ENCODE peak calls at places on chromosomes 13 and 19, in nine cellular contexts. One of them, this sample, is unnamed.

GRCh38 chr13:49604570-49604969 is 19.2 kb upstream of the RCBTB1 start:
- DNase-seq in tibial artery: no peak
- DNase-seq in AG09319: no peak
- DNase-seq in neural progenitor cell: no peak
- DNase-seq in sigmoid colon: no peak
- DNase-seq in cardiac muscle cell: no peak
- DNase-seq in endothelial cell: no peak
- DNase-seq in psoas muscle: no peak
- DNase-seq in stomach: no peak
- DNase-seq in this sample: no peak

GRCh38 chr19:50486823-50487515 is 10.3 kb upstream of the GARIN5A start:
- DNase-seq in tibial artery: no peak
- DNase-seq in AG09319: no peak
- DNase-seq in neural progenitor cell: peak
- DNase-seq in sigmoid colon: no peak
- DNase-seq in cardiac muscle cell: peak
- DNase-seq in endothelial cell: no peak
- DNase-seq in psoas muscle: peak
- DNase-seq in stomach: no peak
- DNase-seq in this sample: peak

GRCh38 chr19:45781282-45782161 is 768 bp downstream of the DMPK start:
- DNase-seq in tibial artery: peak
- DNase-seq in AG09319: no peak
- DNase-seq in neural progenitor cell: no peak
- DNase-seq in sigmoid colon: peak
- DNase-seq in cardiac muscle cell: no peak
- DNase-seq in endothelial cell: no peak
- DNase-seq in psoas muscle: peak
- DNase-seq in stomach: peak
- DNase-seq in this sample: no peak

GRCh38 chr19:29598496-29598895 is 7.6 kb upstream of the POP4 start:
- DNase-seq in tibial artery: peak
- DNase-seq in AG09319: no peak
- DNase-seq in neural progenitor cell: no peak
- DNase-seq in sigmoid colon: no peak
- DNase-seq in cardiac muscle cell: no peak
- DNase-seq in endothelial cell: no peak
- DNase-seq in psoas muscle: no peak
- DNase-seq in stomach: no peak
- DNase-seq in this sample: peak

GRCh38 chr19:11041966-11042627 is 47.2 kb upstream of the LDLR start:
- DNase-seq in tibial artery: no peak
- DNase-seq in AG09319: no peak
- DNase-seq in neural progenitor cell: no peak
- DNase-seq in sigmoid colon: no peak
- DNase-seq in cardiac muscle cell: no peak
- DNase-seq in endothelial cell: no peak
- DNase-seq in psoas muscle: no peak
- DNase-seq in stomach: peak
- DNase-seq in this sample: no peak

GRCh38 chr13:83880275-83881027 is 1.8 kb downstream of the SLITRK1 start:
- DNase-seq in tibial artery: no peak
- DNase-seq in AG09319: no peak
- DNase-seq in neural progenitor cell: peak
- DNase-seq in sigmoid colon: no peak
- DNase-seq in cardiac muscle cell: no peak
- DNase-seq in endothelial cell: no peak
- DNase-seq in psoas muscle: no peak
- DNase-seq in stomach: no peak
- DNase-seq in this sample: no peak

GRCh38 chr19:55454787-55455243 is 6.6 kb downstream of the ISOC2 start:
- DNase-seq in tibial artery: no peak
- DNase-seq in AG09319: no peak
- DNase-seq in neural progenitor cell: peak
- DNase-seq in sigmoid colon: no peak
- DNase-seq in cardiac muscle cell: peak
- DNase-seq in endothelial cell: peak
- DNase-seq in psoas muscle: no peak
- DNase-seq in stomach: no peak
- DNase-seq in this sample: no peak

GRCh38 chr19:35501684-35502083 is 11.4 kb upstream of the KRTDAP start:
- DNase-seq in tibial artery: no peak
- DNase-seq in AG09319: no peak
- DNase-seq in neural progenitor cell: no peak
- DNase-seq in sigmoid colon: no peak
- DNase-seq in cardiac muscle cell: no peak
- DNase-seq in endothelial cell: no peak
- DNase-seq in psoas muscle: no peak
- DNase-seq in stomach: no peak
- DNase-seq in this sample: no peak

GRCh38 chr13:94063096-94063495 is 416.4 kb downstream of the DCT start:
- DNase-seq in tibial artery: no peak
- DNase-seq in AG09319: peak
- DNase-seq in neural progenitor cell: no peak
- DNase-seq in sigmoid colon: no peak
- DNase-seq in cardiac muscle cell: no peak
- DNase-seq in endothelial cell: no peak
- DNase-seq in psoas muscle: no peak
- DNase-seq in stomach: no peak
- DNase-seq in this sample: no peak

GRCh38 chr13:91369432-91369831 is 21.9 kb downstream of the MIR17HG start:
- DNase-seq in tibial artery: no peak
- DNase-seq in AG09319: no peak
- DNase-seq in neural progenitor cell: no peak
- DNase-seq in sigmoid colon: no peak
- DNase-seq in cardiac muscle cell: no peak
- DNase-seq in endothelial cell: no peak
- DNase-seq in psoas muscle: no peak
- DNase-seq in stomach: no peak
- DNase-seq in this sample: no peak

GRCh38 chr19:10752237-10752912 is 34.5 kb downstream of the DNM2 start:
- DNase-seq in tibial artery: no peak
- DNase-seq in AG09319: no peak
- DNase-seq in neural progenitor cell: no peak
- DNase-seq in sigmoid colon: no peak
- DNase-seq in cardiac muscle cell: no peak
- DNase-seq in endothelial cell: no peak
- DNase-seq in psoas muscle: no peak
- DNase-seq in stomach: no peak
- DNase-seq in this sample: no peak

GRCh38 chr13:98301721-98302120 is 124.7 kb upstream of the RNF113B start:
- DNase-seq in tibial artery: no peak
- DNase-seq in AG09319: peak
- DNase-seq in neural progenitor cell: no peak
- DNase-seq in sigmoid colon: no peak
- DNase-seq in cardiac muscle cell: no peak
- DNase-seq in endothelial cell: no peak
- DNase-seq in psoas muscle: no peak
- DNase-seq in stomach: no peak
- DNase-seq in this sample: no peak

GRCh38 chr19:3672993-3673392 is 27.3 kb downstream of the PIP5K1C start:
- DNase-seq in tibial artery: no peak
- DNase-seq in AG09319: no peak
- DNase-seq in neural progenitor cell: peak
- DNase-seq in sigmoid colon: no peak
- DNase-seq in cardiac muscle cell: no peak
- DNase-seq in endothelial cell: no peak
- DNase-seq in psoas muscle: no peak
- DNase-seq in stomach: no peak
- DNase-seq in this sample: no peak

GRCh38 chr13:108315273-108315672 is 45.8 kb downstream of the TNFSF13B start:
- DNase-seq in tibial artery: no peak
- DNase-seq in AG09319: no peak
- DNase-seq in neural progenitor cell: no peak
- DNase-seq in sigmoid colon: no peak
- DNase-seq in cardiac muscle cell: no peak
- DNase-seq in endothelial cell: no peak
- DNase-seq in psoas muscle: no peak
- DNase-seq in stomach: no peak
- DNase-seq in this sample: no peak

GRCh38 chr19:38453596-38453995 is 20.1 kb downstream of the RYR1 start:
- DNase-seq in tibial artery: no peak
- DNase-seq in AG09319: no peak
- DNase-seq in neural progenitor cell: no peak
- DNase-seq in sigmoid colon: no peak
- DNase-seq in cardiac muscle cell: no peak
- DNase-seq in endothelial cell: no peak
- DNase-seq in psoas muscle: no peak
- DNase-seq in stomach: no peak
- DNase-seq in this sample: no peak

GRCh38 chr19:29379257-29379986 is 146.4 kb upstream of the VSTM2B start:
- DNase-seq in tibial artery: peak
- DNase-seq in AG09319: no peak
- DNase-seq in neural progenitor cell: no peak
- DNase-seq in sigmoid colon: no peak
- DNase-seq in cardiac muscle cell: no peak
- DNase-seq in endothelial cell: no peak
- DNase-seq in psoas muscle: no peak
- DNase-seq in stomach: peak
- DNase-seq in this sample: peak

GRCh38 chr19:14519860-14520407 is 1.7 kb upstream of the DNAJB1 start:
- DNase-seq in tibial artery: no peak
- DNase-seq in AG09319: no peak
- DNase-seq in neural progenitor cell: no peak
- DNase-seq in sigmoid colon: no peak
- DNase-seq in cardiac muscle cell: no peak
- DNase-seq in endothelial cell: no peak
- DNase-seq in psoas muscle: no peak
- DNase-seq in stomach: peak
- DNase-seq in this sample: no peak

GRCh38 chr19:53608381-53608780 is 23.4 kb upstream of the DPRX start:
- DNase-seq in tibial artery: no peak
- DNase-seq in AG09319: no peak
- DNase-seq in neural progenitor cell: no peak
- DNase-seq in sigmoid colon: no peak
- DNase-seq in cardiac muscle cell: no peak
- DNase-seq in endothelial cell: no peak
- DNase-seq in psoas muscle: no peak
- DNase-seq in stomach: no peak
- DNase-seq in this sample: no peak

GRCh38 chr13:106376411-106377112 is 158.9 kb downstream of the EFNB2 start:
- DNase-seq in tibial artery: no peak
- DNase-seq in AG09319: no peak
- DNase-seq in neural progenitor cell: no peak
- DNase-seq in sigmoid colon: peak
- DNase-seq in cardiac muscle cell: no peak
- DNase-seq in endothelial cell: no peak
- DNase-seq in psoas muscle: no peak
- DNase-seq in stomach: peak
- DNase-seq in this sample: no peak

GRCh38 chr13:35695411-35695810 is 218.9 kb upstream of the MAB21L1 start:
- DNase-seq in tibial artery: no peak
- DNase-seq in AG09319: no peak
- DNase-seq in neural progenitor cell: no peak
- DNase-seq in sigmoid colon: peak
- DNase-seq in cardiac muscle cell: no peak
- DNase-seq in endothelial cell: no peak
- DNase-seq in psoas muscle: no peak
- DNase-seq in stomach: no peak
- DNase-seq in this sample: no peak

GRCh38 chr13:103354189-103354588 is 288.0 kb upstream of the SLC10A2 start:
- DNase-seq in tibial artery: no peak
- DNase-seq in AG09319: no peak
- DNase-seq in neural progenitor cell: no peak
- DNase-seq in sigmoid colon: no peak
- DNase-seq in cardiac muscle cell: no peak
- DNase-seq in endothelial cell: no peak
- DNase-seq in psoas muscle: no peak
- DNase-seq in stomach: no peak
- DNase-seq in this sample: no peak

GRCh38 chr19:19597809-19598306 is 20.6 kb downstream of the PBX4 start:
- DNase-seq in tibial artery: no peak
- DNase-seq in AG09319: no peak
- DNase-seq in neural progenitor cell: no peak
- DNase-seq in sigmoid colon: no peak
- DNase-seq in cardiac muscle cell: no peak
- DNase-seq in endothelial cell: no peak
- DNase-seq in psoas muscle: no peak
- DNase-seq in stomach: no peak
- DNase-seq in this sample: no peak

GRCh38 chr13:99600318-99600717 is 99.0 kb downstream of the TM9SF2 start:
- DNase-seq in tibial artery: no peak
- DNase-seq in AG09319: no peak
- DNase-seq in neural progenitor cell: peak
- DNase-seq in sigmoid colon: no peak
- DNase-seq in cardiac muscle cell: peak
- DNase-seq in endothelial cell: peak
- DNase-seq in psoas muscle: no peak
- DNase-seq in stomach: no peak
- DNase-seq in this sample: no peak
- TF ChIP-seq CTCF in tibial artery: no peak
- TF ChIP-seq CTCF in AG09319: no peak
- TF ChIP-seq CTCF in neural progenitor cell: peak
- TF ChIP-seq CTCF in sigmoid colon: no peak
- TF ChIP-seq CTCF in cardiac muscle cell: peak
- TF ChIP-seq CTCF in endothelial cell: no peak
- TF ChIP-seq CTCF in psoas muscle: no peak
- TF ChIP-seq CTCF in stomach: no peak
- TF ChIP-seq CTCF in this sample: no peak

DNA sequence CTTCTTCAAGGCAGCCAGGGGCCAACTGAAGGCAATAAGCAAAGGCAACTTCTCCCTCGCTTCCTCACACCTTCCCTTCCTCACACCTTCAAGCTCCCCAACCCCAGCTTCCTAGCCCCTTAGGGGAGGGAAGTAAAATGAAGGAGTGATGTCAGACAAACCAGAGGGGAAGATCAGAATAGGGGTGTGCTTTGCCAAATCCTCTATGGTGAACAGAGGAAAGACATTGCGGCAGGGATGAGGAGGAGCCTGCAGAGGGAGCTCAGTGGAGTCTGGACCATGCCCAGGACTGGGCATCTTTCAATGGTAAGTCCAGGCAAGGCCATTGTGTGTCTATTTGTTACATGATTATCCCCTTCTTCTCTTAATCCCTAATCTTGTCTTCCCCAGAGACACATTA is 164.0 kb downstream of the TSHZ3 start:
- DNase-seq in tibial artery: no peak
- DNase-seq in AG09319: no peak
- DNase-seq in neural progenitor cell: peak
- DNase-seq in sigmoid colon: no peak
- DNase-seq in cardiac muscle cell: no peak
- DNase-seq in endothelial cell: no peak
- DNase-seq in psoas muscle: no peak
- DNase-seq in stomach: no peak
- DNase-seq in this sample: no peak
- TF ChIP-seq CTCF in tibial artery: no peak
- TF ChIP-seq CTCF in AG09319: peak
- TF ChIP-seq CTCF in neural progenitor cell: no peak
- TF ChIP-seq CTCF in sigmoid colon: no peak
- TF ChIP-seq CTCF in cardiac muscle cell: peak
- TF ChIP-seq CTCF in endothelial cell: no peak
- TF ChIP-seq CTCF in psoas muscle: no peak
- TF ChIP-seq CTCF in stomach: no peak
- TF ChIP-seq CTCF in this sample: no peak

GRCh38 chr19:2453431-2454025 is 3.2 kb downstream of the LMNB2 start:
- DNase-seq in tibial artery: no peak
- DNase-seq in AG09319: no peak
- DNase-seq in neural progenitor cell: no peak
- DNase-seq in sigmoid colon: no peak
- DNase-seq in cardiac muscle cell: no peak
- DNase-seq in endothelial cell: no peak
- DNase-seq in psoas muscle: no peak
- DNase-seq in stomach: no peak
- DNase-seq in this sample: no peak
- TF ChIP-seq CTCF in tibial artery: no peak
- TF ChIP-seq CTCF in AG09319: no peak
- TF ChIP-seq CTCF in neural progenitor cell: no peak
- TF ChIP-seq CTCF in sigmoid colon: no peak
- TF ChIP-seq CTCF in cardiac muscle cell: no peak
- TF ChIP-seq CTCF in endothelial cell: no peak
- TF ChIP-seq CTCF in psoas muscle: no peak
- TF ChIP-seq CTCF in stomach: no peak
- TF ChIP-seq CTCF in this sample: no peak

GRCh38 chr19:1129535-1129934 is 25.7 kb downstream of the GPX4 start:
- DNase-seq in tibial artery: no peak
- DNase-seq in AG09319: no peak
- DNase-seq in neural progenitor cell: no peak
- DNase-seq in sigmoid colon: no peak
- DNase-seq in cardiac muscle cell: no peak
- DNase-seq in endothelial cell: no peak
- DNase-seq in psoas muscle: no peak
- DNase-seq in stomach: no peak
- DNase-seq in this sample: no peak
- TF ChIP-seq CTCF in tibial artery: no peak
- TF ChIP-seq CTCF in AG09319: no peak
- TF ChIP-seq CTCF in neural progenitor cell: no peak
- TF ChIP-seq CTCF in sigmoid colon: no peak
- TF ChIP-seq CTCF in cardiac muscle cell: no peak
- TF ChIP-seq CTCF in endothelial cell: no peak
- TF ChIP-seq CTCF in psoas muscle: no peak
- TF ChIP-seq CTCF in stomach: no peak
- TF ChIP-seq CTCF in this sample: no peak

This sample was measured in spleen.